ENCODE peak calls at places on chromosome 19, in five cellular contexts. One of them, this sample, is unnamed.

GRCh38 chr19:34962281-34962944 is 1.6 kb downstream of the ZNF792 start:
- DNase-seq in A549: no peak
- DNase-seq in neural progenitor cell: no peak
- DNase-seq in cardiac fibroblast: peak
- DNase-seq in fibroblast of the aortic adventitia: peak
- DNase-seq in this sample: no peak

GRCh38 chr19:50252111-50252886 is 48.9 kb downstream of the MYH14 start:
- DNase-seq in A549: no peak
- DNase-seq in neural progenitor cell: peak
- DNase-seq in cardiac fibroblast: peak
- DNase-seq in fibroblast of the aortic adventitia: no peak
- DNase-seq in this sample: no peak

GRCh38 chr19:995051-995827 is 5.0 kb upstream of the GRIN3B start:
- DNase-seq in A549: no peak
- DNase-seq in neural progenitor cell: no peak
- DNase-seq in cardiac fibroblast: no peak
- DNase-seq in fibroblast of the aortic adventitia: no peak
- DNase-seq in this sample: no peak

GRCh38 chr19:18438331-18439024 is 545 bp upstream of the ISYNA1 start:
- DNase-seq in A549: no peak
- DNase-seq in neural progenitor cell: peak
- DNase-seq in cardiac fibroblast: peak
- DNase-seq in fibroblast of the aortic adventitia: peak
- DNase-seq in this sample: no peak

GRCh38 chr19:43464089-43464775 is 1.2 kb downstream of the LYPD3 start:
- DNase-seq in A549: no peak
- DNase-seq in neural progenitor cell: peak
- DNase-seq in cardiac fibroblast: no peak
- DNase-seq in fibroblast of the aortic adventitia: no peak
- DNase-seq in this sample: no peak

GRCh38 chr19:15252398-15253018 is 20.3 kb upstream of the EPHX3 start:
- DNase-seq in A549: no peak
- DNase-seq in neural progenitor cell: peak
- DNase-seq in cardiac fibroblast: peak
- DNase-seq in fibroblast of the aortic adventitia: peak
- DNase-seq in this sample: no peak

GRCh38 chr19:1631557-1632100 is 20.8 kb downstream of the TCF3 start:
- DNase-seq in A549: no peak
- DNase-seq in neural progenitor cell: no peak
- DNase-seq in cardiac fibroblast: no peak
- DNase-seq in fibroblast of the aortic adventitia: no peak
- DNase-seq in this sample: no peak

GRCh38 chr19:43595999-43596841 is at the start of the genes IRGQ and ZNF576:
- DNase-seq in A549: peak
- DNase-seq in neural progenitor cell: peak
- DNase-seq in cardiac fibroblast: peak
- DNase-seq in fibroblast of the aortic adventitia: peak
- DNase-seq in this sample: peak

GRCh38 chr19:18726417-18726767 is 42.9 kb downstream of the CRTC1 start:
- DNase-seq in A549: no peak
- DNase-seq in neural progenitor cell: no peak
- DNase-seq in cardiac fibroblast: no peak
- DNase-seq in fibroblast of the aortic adventitia: no peak
- DNase-seq in this sample: no peak

GRCh38 chr19:54209748-54210494 is 9.3 kb downstream of the RPS9 start:
- DNase-seq in A549: peak
- DNase-seq in neural progenitor cell: no peak
- DNase-seq in cardiac fibroblast: peak
- DNase-seq in fibroblast of the aortic adventitia: peak
- DNase-seq in this sample: peak

GRCh38 chr19:49809155-49809986 is 3.7 kb downstream of the FUZ start:
- DNase-seq in A549: peak
- DNase-seq in neural progenitor cell: peak
- DNase-seq in cardiac fibroblast: peak
- DNase-seq in fibroblast of the aortic adventitia: peak
- DNase-seq in this sample: peak

GRCh38 chr19:45186509-45187334 is 8.1 kb downstream of the BLOC1S3 start:
- DNase-seq in A549: no peak
- DNase-seq in neural progenitor cell: no peak
- DNase-seq in cardiac fibroblast: no peak
- DNase-seq in fibroblast of the aortic adventitia: no peak
- DNase-seq in this sample: no peak

GRCh38 chr19:45542234-45542668 is 35.0 kb downstream of the VASP start:
- DNase-seq in A549: no peak
- DNase-seq in neural progenitor cell: no peak
- DNase-seq in cardiac fibroblast: no peak
- DNase-seq in fibroblast of the aortic adventitia: no peak
- DNase-seq in this sample: no peak

GRCh38 chr19:18062043-18062442 is 24.7 kb downstream of the IL12RB1 start:
- DNase-seq in A549: no peak
- DNase-seq in neural progenitor cell: no peak
- DNase-seq in cardiac fibroblast: no peak
- DNase-seq in fibroblast of the aortic adventitia: no peak
- DNase-seq in this sample: no peak

GRCh38 chr19:55340144-55340783 is 588 bp downstream of the KMT5C start:
- DNase-seq in A549: no peak
- DNase-seq in neural progenitor cell: no peak
- DNase-seq in cardiac fibroblast: peak
- DNase-seq in fibroblast of the aortic adventitia: no peak
- DNase-seq in this sample: no peak

GRCh38 chr19:8664671-8665057 is 33.9 kb downstream of the ACTL9 start:
- DNase-seq in A549: no peak
- DNase-seq in neural progenitor cell: no peak
- DNase-seq in cardiac fibroblast: no peak
- DNase-seq in fibroblast of the aortic adventitia: no peak
- DNase-seq in this sample: no peak

GRCh38 chr19:11538232-11539036 is at the start of gene CNN1:
- DNase-seq in A549: no peak
- DNase-seq in neural progenitor cell: peak
- DNase-seq in cardiac fibroblast: peak
- DNase-seq in fibroblast of the aortic adventitia: peak
- DNase-seq in this sample: no peak

GRCh38 chr19:5138606-5139594 is 170.0 kb downstream of the KDM4B start:
- DNase-seq in A549: no peak
- DNase-seq in neural progenitor cell: no peak
- DNase-seq in cardiac fibroblast: peak
- DNase-seq in fibroblast of the aortic adventitia: no peak
- DNase-seq in this sample: no peak

GRCh38 chr19:35928507-35928906 is 7.7 kb upstream of the LRFN3 start:
- DNase-seq in A549: no peak
- DNase-seq in neural progenitor cell: no peak
- DNase-seq in cardiac fibroblast: no peak
- DNase-seq in fibroblast of the aortic adventitia: no peak
- DNase-seq in this sample: no peak

GRCh38 chr19:10424011-10424637 is 3.8 kb downstream of the PDE4A start:
- DNase-seq in A549: peak
- DNase-seq in neural progenitor cell: peak
- DNase-seq in cardiac fibroblast: peak
- DNase-seq in fibroblast of the aortic adventitia: peak
- DNase-seq in this sample: no peak

GRCh38 chr19:33054623-33055022 is 10.1 kb downstream of the RHPN2 start:
- DNase-seq in A549: no peak
- DNase-seq in neural progenitor cell: no peak
- DNase-seq in cardiac fibroblast: no peak
- DNase-seq in fibroblast of the aortic adventitia: no peak
- DNase-seq in this sample: no peak

GRCh38 chr19:55308281-55308680 is 16.9 kb downstream of the TMEM150B start:
- DNase-seq in A549: no peak
- DNase-seq in neural progenitor cell: no peak
- DNase-seq in cardiac fibroblast: no peak
- DNase-seq in fibroblast of the aortic adventitia: no peak
- DNase-seq in this sample: no peak

GRCh38 chr19:36986131-36986530 is 70.0 kb downstream of the ZNF568 start:
- DNase-seq in A549: no peak
- DNase-seq in neural progenitor cell: no peak
- DNase-seq in cardiac fibroblast: no peak
- DNase-seq in fibroblast of the aortic adventitia: no peak
- DNase-seq in this sample: no peak

GRCh38 chr19:18282021-18282787 is 782 bp upstream of the JUND start:
- DNase-seq in A549: no peak
- DNase-seq in neural progenitor cell: peak
- DNase-seq in cardiac fibroblast: no peak
- DNase-seq in fibroblast of the aortic adventitia: no peak
- DNase-seq in this sample: no peak

GRCh38 chr19:903266-903797 is 9.7 kb downstream of the R3HDM4 start:
- DNase-seq in A549: no peak
- DNase-seq in neural progenitor cell: peak
- DNase-seq in cardiac fibroblast: no peak
- DNase-seq in fibroblast of the aortic adventitia: no peak
- DNase-seq in this sample: no peak

GRCh38 chr19:56639217-56639616 is 3.7 kb upstream of the SMIM17 start:
- DNase-seq in A549: no peak
- DNase-seq in neural progenitor cell: peak
- DNase-seq in cardiac fibroblast: peak
- DNase-seq in fibroblast of the aortic adventitia: peak
- DNase-seq in this sample: no peak

GRCh38 chr19:7925171-7925837 is 631 bp downstream of the CTXN1 start:
- DNase-seq in A549: peak
- DNase-seq in neural progenitor cell: peak
- DNase-seq in cardiac fibroblast: peak
- DNase-seq in fibroblast of the aortic adventitia: peak
- DNase-seq in this sample: no peak

GRCh38 chr19:35223856-35224505 is 4.6 kb downstream of the FAM187B start:
- DNase-seq in A549: no peak
- DNase-seq in neural progenitor cell: no peak
- DNase-seq in cardiac fibroblast: no peak
- DNase-seq in fibroblast of the aortic adventitia: no peak
- DNase-seq in this sample: no peak

GRCh38 chr19:1102407-1103106 is 1.2 kb upstream of the GPX4 start:
- DNase-seq in A549: no peak
- DNase-seq in neural progenitor cell: no peak
- DNase-seq in cardiac fibroblast: peak
- DNase-seq in fibroblast of the aortic adventitia: peak
- DNase-seq in this sample: peak

GRCh38 chr19:13978306-13978705 is 26.0 kb downstream of the DCAF15 start:
- DNase-seq in A549: no peak
- DNase-seq in neural progenitor cell: peak
- DNase-seq in cardiac fibroblast: peak
- DNase-seq in fibroblast of the aortic adventitia: no peak
- DNase-seq in this sample: peak

GRCh38 chr19:46863818-46864629 is 3.2 kb downstream of the ARHGAP35 start:
- DNase-seq in A549: no peak
- DNase-seq in neural progenitor cell: peak
- DNase-seq in cardiac fibroblast: peak
- DNase-seq in fibroblast of the aortic adventitia: peak
- DNase-seq in this sample: peak
- H3K4me3 ChIP-seq in A549: peak
- H3K4me3 ChIP-seq in neural progenitor cell: peak
- H3K4me3 ChIP-seq in cardiac fibroblast: peak
- H3K4me3 ChIP-seq in fibroblast of the aortic adventitia: peak
- H3K4me3 ChIP-seq in this sample: peak

GRCh38 chr19:38512277-38512676 is 78.8 kb downstream of the RYR1 start:
- DNase-seq in A549: no peak
- DNase-seq in neural progenitor cell: no peak
- DNase-seq in cardiac fibroblast: no peak
- DNase-seq in fibroblast of the aortic adventitia: no peak
- DNase-seq in this sample: no peak
- TF ChIP-seq CTCF in A549: no peak
- TF ChIP-seq CTCF in neural progenitor cell: no peak
- TF ChIP-seq CTCF in cardiac fibroblast: no peak
- TF ChIP-seq CTCF in fibroblast of the aortic adventitia: no peak
- TF ChIP-seq CTCF in this sample: no peak

DNA sequence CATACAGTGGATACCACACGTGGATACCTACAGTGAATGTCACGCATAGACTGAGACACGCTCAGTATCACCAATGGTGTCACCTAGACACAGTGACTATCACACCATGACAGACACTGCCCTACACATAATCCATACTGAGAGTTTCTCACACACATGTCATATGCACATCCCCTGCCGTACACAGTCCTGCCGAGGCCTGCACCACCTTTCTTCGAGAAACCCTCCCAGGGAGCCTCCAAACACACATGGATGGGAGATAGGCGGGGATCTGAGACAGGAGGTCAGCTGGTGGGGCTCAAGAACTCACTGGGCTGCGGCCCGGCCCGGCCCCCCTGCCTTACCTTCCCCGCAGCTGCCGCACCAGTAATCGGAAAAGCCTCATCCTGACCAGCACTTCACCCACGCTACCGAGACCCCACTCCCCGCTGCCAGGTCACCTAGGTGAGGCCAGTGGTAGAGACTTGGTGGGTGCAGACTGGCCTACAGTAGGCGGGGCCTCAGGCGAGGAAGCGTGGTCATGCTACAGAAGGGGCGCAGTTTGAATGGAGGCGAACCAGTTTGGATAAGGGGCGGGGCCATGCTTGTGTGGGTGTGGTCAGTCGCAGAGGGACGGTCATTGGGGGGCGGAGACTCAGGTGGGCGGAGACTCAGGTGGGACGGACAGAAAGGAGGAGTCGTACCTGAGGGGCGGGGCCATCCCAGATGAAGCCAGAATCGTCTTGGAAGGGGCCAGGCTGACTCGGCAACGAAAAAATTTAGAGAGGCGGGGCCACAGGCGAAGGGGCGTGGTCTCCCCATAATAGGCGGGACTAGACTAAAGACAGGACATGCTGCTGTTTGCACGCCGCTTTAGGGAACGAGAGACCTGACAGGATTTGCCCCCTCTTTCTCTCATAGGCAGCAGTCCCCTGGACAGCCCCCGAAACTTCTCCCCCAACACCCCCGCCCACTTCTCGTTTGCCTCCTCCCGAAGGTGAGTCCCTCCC is 2.1 kb downstream of the MAST1 start:
- DNase-seq in A549: no peak
- DNase-seq in neural progenitor cell: peak
- DNase-seq in cardiac fibroblast: peak
- DNase-seq in fibroblast of the aortic adventitia: peak
- DNase-seq in this sample: peak
- H3K4me3 ChIP-seq in A549: no peak
- H3K4me3 ChIP-seq in neural progenitor cell: peak
- H3K4me3 ChIP-seq in cardiac fibroblast: peak
- H3K4me3 ChIP-seq in fibroblast of the aortic adventitia: peak
- H3K4me3 ChIP-seq in this sample: peak

GRCh38 chr19:3136684-3137055 is 837 bp downstream of the GNA15 start:
- DNase-seq in A549: no peak
- DNase-seq in neural progenitor cell: no peak
- DNase-seq in cardiac fibroblast: no peak
- DNase-seq in fibroblast of the aortic adventitia: no peak
- DNase-seq in this sample: no peak
- TF ChIP-seq CTCF in A549: no peak
- TF ChIP-seq CTCF in neural progenitor cell: no peak
- TF ChIP-seq CTCF in cardiac fibroblast: no peak
- TF ChIP-seq CTCF in fibroblast of the aortic adventitia: no peak
- TF ChIP-seq CTCF in this sample: no peak

DNA sequence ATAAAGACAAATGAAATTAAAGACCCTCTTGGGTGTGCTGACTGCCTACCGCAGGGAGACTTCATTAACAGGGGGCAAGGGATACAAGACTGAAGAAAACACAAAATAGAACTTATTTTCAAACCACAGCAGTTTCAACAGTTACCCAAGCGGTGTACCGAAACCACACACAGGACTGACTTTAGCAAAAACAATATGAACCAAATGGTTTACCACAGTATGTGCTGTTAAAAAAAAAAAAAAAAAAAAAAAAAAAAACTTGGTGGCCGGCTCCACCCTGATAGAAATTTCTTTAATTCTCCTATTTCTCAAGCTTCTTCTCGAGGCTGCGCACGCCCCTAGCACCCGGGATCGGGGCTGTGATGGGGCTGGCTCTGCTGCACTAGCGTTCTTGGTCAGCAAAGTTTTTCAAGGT is 42.6 kb downstream of the KLF2 start:
- DNase-seq in A549: no peak
- DNase-seq in neural progenitor cell: no peak
- DNase-seq in cardiac fibroblast: no peak
- DNase-seq in fibroblast of the aortic adventitia: no peak
- DNase-seq in this sample: no peak
- H3K4me3 ChIP-seq in A549: no peak
- H3K4me3 ChIP-seq in neural progenitor cell: no peak
- H3K4me3 ChIP-seq in cardiac fibroblast: no peak
- H3K4me3 ChIP-seq in fibroblast of the aortic adventitia: no peak
- H3K4me3 ChIP-seq in this sample: no peak

This sample was measured in retinal pigment epithelial cell.